ENCODE peak calls at places on chromosomes 7 and 10, in five cellular contexts. E, T, K, Y and F are unnamed samples.

GRCh38 chr7:94394058-94394398 is 667 bp upstream of the COL1A2 start:
- DNase-seq in T (peak), Y (no peak), E (no peak), K (no peak), F (no peak)

GRCh38 chr10:97915761-97916160 is 66.1 kb downstream of the GOLGA7B start:
- DNase-seq in Y (no peak), T (no peak), K (no peak), E (no peak), F (no peak)

GRCh38 chr10:14673189-14673947 is 101.3 kb downstream of the FAM107B start:
- DNase-seq in T (no peak), Y (no peak), E (no peak), K (no peak), F (peak)

GRCh38 chr7:15581352-15581951 is 19.6 kb upstream of the AGMO start:
- DNase-seq in E (no peak), K (no peak), Y (no peak), T (no peak), F (peak)

GRCh38 chr7:23713285-23714235 is 3.5 kb downstream of the STK31 start:
- DNase-seq in K (peak), E (no peak), Y (no peak), T (no peak), F (peak)

GRCh38 chr10:51700228-51700835 is 937 bp upstream of the CSTF2T start:
- DNase-seq in K (no peak), Y (no peak), T (no peak), E (no peak), F (peak)

GRCh38 chr10:98172495-98172894 is 38.0 kb downstream of the R3HCC1L start:
- DNase-seq in Y (no peak), E (no peak), T (no peak), K (no peak), F (no peak)

GRCh38 chr10:15824498-15824897 is 35.8 kb downstream of the MINDY3 start:
- DNase-seq in K (no peak), E (no peak), T (no peak), Y (no peak), F (peak)

GRCh38 chr7:139515266-139515665 is 8.2 kb upstream of the CLEC2L start:
- DNase-seq in E (no peak), Y (peak), K (no peak), T (no peak), F (no peak)

GRCh38 chr10:86699541-86699940 is 31.2 kb downstream of the LDB3 start:
- DNase-seq in K (no peak), T (no peak), E (no peak), Y (no peak), F (no peak)

GRCh38 chr10:69438531-69439349 is 12.5 kb upstream of the TSPAN15 start:
- DNase-seq in Y (no peak), K (peak), E (no peak), T (no peak), F (peak)

GRCh38 chr7:153188161-153188560 is 428.6 kb downstream of the ACTR3B start:
- DNase-seq in T (no peak), E (no peak), K (peak), Y (no peak), F (no peak)

GRCh38 chr7:86848226-86848625 is 204.5 kb downstream of the GRM3 start:
- DNase-seq in T (no peak), Y (no peak), K (peak), E (no peak), F (no peak)

GRCh38 chr7:26153246-26153822 is 1.3 kb downstream of the NFE2L3 start:
- DNase-seq in E (no peak), Y (peak), T (peak), K (no peak), F (peak)

GRCh38 chr7:26153823-26154783 is 2.1 kb downstream of the NFE2L3 start:
- DNase-seq in T (peak), K (no peak), E (no peak), Y (peak), F (peak)

GRCh38 chr7:26151096-26151495 is 902 bp upstream of the NFE2L3 start:
- DNase-seq in E (no peak), Y (no peak), T (no peak), K (no peak), F (no peak)

GRCh38 chr7:26151650-26151952 is 397 bp upstream of the NFE2L3 start:
- DNase-seq in Y (no peak), E (no peak), K (no peak), T (no peak), F (no peak)

GRCh38 chr7:26151953-26152781 is at the start of gene NFE2L3:
- DNase-seq in K (peak), E (peak), T (peak), Y (peak), F (peak)
- H4K91ac ChIP-seq in K (peak), E (peak), T (peak), Y (no peak), F (peak)

GRCh38 chr10:77560052-77560451 is 77.6 kb downstream of the KCNMA1 start:
- DNase-seq in T (no peak), Y (no peak), E (no peak), K (no peak), F (no peak)
- H2BK12ac ChIP-seq in T (no peak), Y (no peak), E (no peak), K (no peak), F (no peak)

GRCh38 chr7:99120916-99121315 is 23.0 kb downstream of the SMURF1 start:
- DNase-seq in K (no peak), E (no peak), T (no peak), Y (no peak), F (no peak)

GRCh38 chr7:99122762-99123161 is 21.1 kb downstream of the SMURF1 start:
- DNase-seq in Y (no peak), E (no peak), T (no peak), K (no peak), F (no peak)

GRCh38 chr7:99120503-99120902 is 23.4 kb downstream of the SMURF1 start:
- DNase-seq in T (no peak), K (no peak), E (no peak), Y (no peak), F (peak)

GRCh38 chr7:99123571-99124033 is 20.3 kb downstream of the SMURF1 start:
- DNase-seq in T (no peak), Y (no peak), E (no peak), K (peak), F (no peak)

DNA sequence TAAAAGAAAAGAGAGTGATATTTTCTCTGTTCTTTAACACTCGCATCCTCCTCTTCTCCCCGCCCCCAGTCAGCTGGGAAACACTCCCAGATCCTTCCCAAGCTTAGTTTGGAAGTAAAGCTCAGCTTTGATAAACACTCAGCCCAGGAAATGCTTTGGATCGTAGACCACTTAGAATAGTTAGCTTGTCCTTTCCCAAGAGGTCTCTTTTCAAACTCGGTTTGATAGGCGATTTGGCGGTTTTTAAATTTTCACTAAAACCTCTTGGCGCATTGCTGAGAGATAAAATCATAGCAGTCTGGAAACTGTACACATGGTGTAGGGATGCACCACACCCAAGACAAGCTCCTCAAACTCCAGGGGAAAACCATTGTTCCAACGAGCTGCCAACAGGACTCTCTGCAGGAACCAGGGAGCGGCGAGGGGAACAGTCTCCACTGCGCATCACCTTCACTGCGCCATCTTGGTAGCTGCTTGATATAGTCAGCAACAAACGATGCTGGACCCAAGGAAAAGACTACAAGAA is 22.3 kb downstream of the SMURF1 start:
- DNase-seq in T (no peak), K (no peak), E (no peak), Y (no peak), F (peak)
- H4K91ac ChIP-seq in T (no peak), K (no peak), E (no peak), Y (no peak), F (peak)

GRCh38 chr10:84701321-84701720 is 372.9 kb downstream of the CCSER2 start:
- DNase-seq in K (no peak), Y (no peak), E (no peak), T (no peak), F (no peak)
- H2BK12ac ChIP-seq in K (no peak), Y (no peak), E (no peak), T (no peak), F (no peak)

GRCh38 chr7:134334408-134334807 is 17.7 kb upstream of the SLC35B4 start:
- DNase-seq in E (no peak), Y (no peak), K (no peak), T (no peak), F (no peak)
- H4K91ac ChIP-seq in E (no peak), Y (no peak), K (no peak), T (no peak), F (no peak)

GRCh38 chr7:44311561-44312495 is 13.6 kb downstream of the CAMK2B start:
- DNase-seq in T (no peak), E (no peak), K (no peak), Y (no peak), F (no peak)
- H2BK12ac ChIP-seq in T (no peak), E (no peak), K (no peak), Y (no peak), F (no peak)

DNA sequence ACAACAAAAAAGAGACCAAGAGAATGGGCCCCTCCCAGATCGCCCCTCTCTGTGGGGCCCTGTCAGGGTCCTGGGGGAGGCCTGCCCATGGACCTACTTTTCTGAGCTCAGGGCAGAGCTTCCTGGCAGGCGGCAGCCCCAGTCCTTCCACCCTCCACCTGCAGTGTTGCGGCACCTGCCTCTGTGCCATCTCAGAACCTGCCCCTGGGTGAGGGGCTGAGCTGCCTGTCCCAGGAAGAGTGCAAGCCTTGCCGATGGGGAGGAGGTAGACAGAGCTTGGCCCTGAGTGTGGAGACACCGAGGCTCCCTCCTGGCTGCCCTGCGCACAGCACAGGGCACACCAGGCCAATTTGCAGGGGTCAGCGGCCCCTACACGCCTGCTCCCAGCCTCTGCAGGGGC is 67.5 kb downstream of the UNCX start:
- DNase-seq in K (no peak), E (no peak), T (no peak), Y (no peak), F (no peak)
- H4K91ac ChIP-seq in K (no peak), E (no peak), T (no peak), Y (no peak), F (peak)

GRCh38 chr10:43209651-43210141 is 57.2 kb downstream of the RASGEF1A start:
- DNase-seq in T (no peak), E (no peak), Y (no peak), K (no peak), F (no peak)

GRCh38 chr10:43209064-43209455 is 57.8 kb downstream of the RASGEF1A start:
- DNase-seq in T (no peak), E (no peak), Y (peak), K (no peak), F (no peak)

GRCh38 chr10:43210556-43210955 is 56.3 kb downstream of the RASGEF1A start:
- DNase-seq in E (no peak), Y (no peak), T (no peak), K (no peak), F (no peak)

GRCh38 chr10:43206391-43207235 is 60.3 kb downstream of the RASGEF1A start:
- DNase-seq in T (no peak), Y (peak), E (no peak), K (no peak), F (no peak)

DNA sequence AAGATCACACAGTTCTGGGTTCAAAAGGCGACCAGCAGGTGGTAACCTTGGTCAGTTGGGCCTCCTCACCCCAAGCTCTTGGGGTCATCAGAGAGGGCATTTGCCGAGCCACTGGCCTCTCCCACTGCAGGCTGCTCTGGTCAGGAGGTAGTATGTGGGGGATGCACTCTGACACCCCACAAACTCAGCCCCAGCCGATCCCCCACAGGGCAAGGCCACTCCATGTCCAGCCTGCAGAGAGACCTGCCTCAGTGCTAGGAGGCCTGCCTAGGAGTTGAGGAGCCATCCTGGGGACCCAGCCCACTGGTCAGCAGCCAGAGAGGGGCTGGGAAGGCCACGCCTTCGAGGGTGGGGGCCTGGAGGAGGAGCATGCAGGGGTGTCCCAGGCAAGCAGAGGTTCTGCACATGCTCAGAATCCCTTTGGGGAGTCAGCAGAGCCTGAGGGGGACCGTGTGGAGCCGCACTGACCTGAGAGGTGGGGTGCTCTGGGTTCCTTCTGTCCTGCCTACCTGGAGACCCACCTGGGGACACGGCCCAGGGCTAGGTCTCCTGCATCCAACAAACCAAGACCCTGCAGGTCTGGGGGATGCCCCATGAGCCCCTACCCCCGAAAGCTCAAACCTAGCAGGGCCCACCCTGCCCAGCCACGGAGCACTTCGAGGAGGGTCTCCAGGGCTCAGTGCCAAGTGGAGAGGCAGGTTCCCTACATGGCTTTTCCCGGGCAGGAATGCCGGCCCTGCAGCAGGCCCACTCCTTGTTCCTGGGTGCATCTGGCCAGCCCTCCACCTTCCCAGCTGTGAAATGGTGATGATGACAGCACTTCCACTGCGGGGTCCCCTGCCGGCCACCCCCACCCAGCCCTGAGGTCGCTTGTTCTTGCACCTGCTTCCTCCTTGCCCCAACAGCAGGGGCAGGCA is 58.5 kb downstream of the RASGEF1A start:
- DNase-seq in Y (peak), T (peak), E (no peak), K (no peak), F (no peak)
- H2BK12ac ChIP-seq in Y (no peak), T (no peak), E (no peak), K (no peak), F (no peak)